ENCODE peak calls at places on chromosomes 16 and 17, in ten cellular contexts. X, U, O, P, Z, Q, M, E, J and G are unnamed samples.

GRCh38 chr16:12391974-12392373 is 411.7 kb downstream of the CPPED1 start:
- DNase-seq in O (no peak), P (no peak), E (no peak), J (no peak), X (no peak), Q (no peak), M (no peak), Z (no peak), U (no peak), G (no peak)

GRCh38 chr16:29987371-29988085 is 7.9 kb downstream of the HIRIP3 start:
- DNase-seq in J (no peak), M (peak), Q (no peak), Z (no peak), X (no peak), U (no peak), P (no peak), E (no peak), O (no peak), G (no peak)

GRCh38 chr16:72876221-72876620 is 171.7 kb downstream of the ZFHX3 start:
- DNase-seq in U (no peak), O (no peak), M (peak), J (no peak), P (peak), Z (no peak), Q (peak), E (no peak), X (no peak), G (peak)

GRCh38 chr16:7888421-7888820 is 555.8 kb downstream of the RBFOX1 start:
- DNase-seq in X (no peak), J (no peak), M (no peak), U (peak), O (no peak), E (no peak), Z (no peak), Q (no peak), P (no peak), G (no peak)

GRCh38 chr17:43757171-43757660 is 1.4 kb downstream of the SOST start:
- DNase-seq in M (no peak), X (no peak), P (no peak), U (no peak), Z (no peak), O (no peak), J (no peak), E (no peak), Q (no peak), G (no peak)

GRCh38 chr17:67606471-67606870 is 111.3 kb upstream of the NOL11 start:
- DNase-seq in E (no peak), Z (no peak), P (no peak), Q (peak), U (no peak), O (no peak), X (no peak), J (no peak), M (peak), G (no peak)

GRCh38 chr17:76497979-76498885 is 3.0 kb downstream of the RHBDF2 start:
- DNase-seq in P (peak), E (no peak), M (peak), X (peak), O (no peak), U (peak), J (peak), Q (peak), Z (no peak), G (peak)

GRCh38 chr16:69311533-69312388 is 611 bp downstream of the VPS4A start:
- DNase-seq in U (no peak), X (peak), P (no peak), E (no peak), J (peak), Q (peak), Z (no peak), M (no peak), O (peak), G (no peak)

GRCh38 chr16:12729448-12729847 is 74.2 kb downstream of the CPPED1 start:
- DNase-seq in Z (no peak), J (peak), Q (peak), O (no peak), P (no peak), X (peak), M (no peak), U (no peak), E (no peak), G (peak)

GRCh38 chr17:77966476-77966875 is 8.0 kb downstream of the TNRC6C start:
- DNase-seq in O (no peak), M (no peak), Z (no peak), J (no peak), Q (no peak), P (no peak), U (no peak), X (no peak), E (no peak), G (no peak)

GRCh38 chr16:88617268-88618031 is 20.9 kb upstream of the IL17C start:
- DNase-seq in E (no peak), M (no peak), J (no peak), X (no peak), O (no peak), Z (no peak), U (no peak), Q (no peak), P (no peak), G (no peak)

GRCh38 chr17:73231363-73231762 is 30.3 kb downstream of the CPSF4L start:
- DNase-seq in Q (peak), M (no peak), P (peak), X (peak), E (no peak), U (peak), O (no peak), Z (no peak), J (peak), G (no peak)

GRCh38 chr17:82823004-82823403 is 16.8 kb downstream of the ZNF750 start:
- DNase-seq in Z (no peak), O (no peak), E (no peak), X (no peak), J (no peak), P (no peak), M (no peak), Q (no peak), U (no peak), G (no peak)

GRCh38 chr17:48604770-48605329 is at the start of gene HOXB6:
- DNase-seq in Z (no peak), X (no peak), P (no peak), Q (no peak), O (no peak), U (peak), M (no peak), E (no peak), J (peak), G (no peak)

GRCh38 chr17:82346342-82347300 is 12.4 kb upstream of the TEX19 start:
- DNase-seq in J (no peak), O (no peak), Q (no peak), P (no peak), M (no peak), U (no peak), E (no peak), Z (no peak), X (no peak), G (no peak)

GRCh38 chr17:41308251-41308917 is 725 bp downstream of the KRTAP16-1 start:
- DNase-seq in Z (peak), P (no peak), O (peak), J (peak), E (no peak), M (peak), X (peak), U (no peak), Q (no peak), G (no peak)

GRCh38 chr17:4949321-4950074 is 1.2 kb upstream of the PFN1 start:
- DNase-seq in U (peak), E (no peak), Q (peak), O (peak), P (peak), X (peak), J (peak), M (peak), Z (peak), G (peak)

GRCh38 chr16:15682105-15682570 is 32.1 kb downstream of the NDE1 start:
- DNase-seq in U (no peak), Z (no peak), M (no peak), Q (peak), E (peak), P (no peak), O (no peak), X (peak), J (peak), G (peak)

GRCh38 chr17:45227631-45228120 is 6.0 kb downstream of the FMNL1 start:
- DNase-seq in X (no peak), E (no peak), Q (no peak), Z (no peak), J (no peak), P (no peak), U (no peak), M (peak), O (no peak), G (no peak)

GRCh38 chr17:6084226-6085161 is 14.3 kb downstream of the WSCD1 start:
- DNase-seq in X (no peak), Q (no peak), O (no peak), M (no peak), Z (no peak), P (no peak), J (no peak), E (no peak), U (no peak), G (no peak)

GRCh38 chr17:12256380-12256995 is 235.8 kb downstream of the MAP2K4 start:
- DNase-seq in E (no peak), Q (peak), P (peak), X (peak), O (no peak), M (peak), U (peak), J (peak), Z (no peak), G (peak)

GRCh38 chr16:2350500-2350899 is 10.0 kb upstream of the ABCA3 start:
- DNase-seq in Q (no peak), M (no peak), U (no peak), J (no peak), X (no peak), O (no peak), Z (no peak), E (no peak), P (no peak), G (no peak)

GRCh38 chr17:66604381-66604780 is 230.5 kb upstream of the CACNG5 start:
- DNase-seq in E (no peak), X (no peak), O (no peak), Q (no peak), U (no peak), M (no peak), Z (no peak), J (no peak), P (no peak), G (no peak)

GRCh38 chr16:72865258-72865657 is 182.7 kb downstream of the ZFHX3 start:
- DNase-seq in Q (no peak), X (no peak), P (no peak), J (no peak), O (no peak), U (no peak), E (no peak), Z (no peak), M (no peak), G (no peak)

GRCh38 chr17:55089251-55089650 is 120.7 kb downstream of the STXBP4 start:
- DNase-seq in P (no peak), U (no peak), J (no peak), Q (no peak), Z (no peak), E (no peak), X (no peak), O (no peak), M (no peak), G (no peak)